ENCODE peak calls at places on chromosomes 11 and 22, in four cellular contexts. One of them, this sample, is unnamed.

GRCh38 chr11:66841861-66842260 is 1.4 kb upstream of the RCE1 start:
- DNase-seq in stomach: no peak
- DNase-seq in body of pancreas: no peak
- DNase-seq in fibroblast of mammary gland: no peak
- DNase-seq in this sample: no peak

GRCh38 chr11:64593156-64594105 is 2.4 kb downstream of the SLC22A12 start:
- DNase-seq in fibroblast of mammary gland: no peak
- DNase-seq in body of pancreas: no peak
- DNase-seq in stomach: no peak
- DNase-seq in this sample: no peak

GRCh38 chr11:34510673-34511072 is 2.9 kb downstream of the ELF5 start:
- DNase-seq in fibroblast of mammary gland: no peak
- DNase-seq in body of pancreas: no peak
- DNase-seq in stomach: no peak
- DNase-seq in this sample: no peak

GRCh38 chr11:8683115-8683807 is 669 bp downstream of the RPL27A start:
- DNase-seq in body of pancreas: no peak
- DNase-seq in fibroblast of mammary gland: no peak
- DNase-seq in stomach: no peak
- DNase-seq in this sample: peak; percentile 27

GRCh38 chr11:35466058-35466457 is 46.7 kb upstream of the SLC1A2 start:
- DNase-seq in fibroblast of mammary gland: no peak
- DNase-seq in stomach: no peak
- DNase-seq in body of pancreas: no peak
- DNase-seq in this sample: no peak

GRCh38 chr22:44737414-44738346 is 14.7 kb upstream of the ARHGAP8 start:
- DNase-seq in fibroblast of mammary gland: no peak
- DNase-seq in body of pancreas: no peak
- DNase-seq in stomach: no peak
- DNase-seq in this sample: no peak

GRCh38 chr11:121466063-121466794 is 13.5 kb upstream of the SORL1-AS1 start:
- DNase-seq in fibroblast of mammary gland: peak; percentile 94
- DNase-seq in body of pancreas: peak; percentile 92
- DNase-seq in stomach: peak; percentile 92
- DNase-seq in this sample: peak; percentile 91

GRCh38 chr11:132332521-132332920 is 962.1 kb downstream of the NTM start:
- DNase-seq in body of pancreas: no peak
- DNase-seq in stomach: no peak
- DNase-seq in fibroblast of mammary gland: no peak
- DNase-seq in this sample: no peak

GRCh38 chr11:108697872-108698473 is 33.1 kb downstream of the DDX10 start:
- DNase-seq in body of pancreas: peak; percentile 50
- DNase-seq in fibroblast of mammary gland: peak; percentile 84
- DNase-seq in stomach: peak; percentile 44
- DNase-seq in this sample: peak; percentile 34

GRCh38 chr11:122187373-122188165 is 71.6 kb upstream of the BLID start:
- DNase-seq in body of pancreas: no peak
- DNase-seq in stomach: no peak
- DNase-seq in fibroblast of mammary gland: peak; percentile 44
- DNase-seq in this sample: no peak

GRCh38 chr11:66371627-66372415 is at the start of gene SLC29A2:
- DNase-seq in fibroblast of mammary gland: no peak
- DNase-seq in stomach: peak; percentile 88
- DNase-seq in body of pancreas: peak; percentile 87
- DNase-seq in this sample: peak; percentile 98

GRCh38 chr22:35930933-35931332 is 97.7 kb downstream of the RBFOX2 start:
- DNase-seq in fibroblast of mammary gland: peak; percentile 86
- DNase-seq in stomach: no peak
- DNase-seq in body of pancreas: peak; percentile 36
- DNase-seq in this sample: peak; percentile 28

GRCh38 chr22:41922940-41923594 is 3.5 kb downstream of the TNFRSF13C start:
- DNase-seq in stomach: no peak
- DNase-seq in body of pancreas: no peak
- DNase-seq in fibroblast of mammary gland: no peak
- DNase-seq in this sample: no peak

DNA sequence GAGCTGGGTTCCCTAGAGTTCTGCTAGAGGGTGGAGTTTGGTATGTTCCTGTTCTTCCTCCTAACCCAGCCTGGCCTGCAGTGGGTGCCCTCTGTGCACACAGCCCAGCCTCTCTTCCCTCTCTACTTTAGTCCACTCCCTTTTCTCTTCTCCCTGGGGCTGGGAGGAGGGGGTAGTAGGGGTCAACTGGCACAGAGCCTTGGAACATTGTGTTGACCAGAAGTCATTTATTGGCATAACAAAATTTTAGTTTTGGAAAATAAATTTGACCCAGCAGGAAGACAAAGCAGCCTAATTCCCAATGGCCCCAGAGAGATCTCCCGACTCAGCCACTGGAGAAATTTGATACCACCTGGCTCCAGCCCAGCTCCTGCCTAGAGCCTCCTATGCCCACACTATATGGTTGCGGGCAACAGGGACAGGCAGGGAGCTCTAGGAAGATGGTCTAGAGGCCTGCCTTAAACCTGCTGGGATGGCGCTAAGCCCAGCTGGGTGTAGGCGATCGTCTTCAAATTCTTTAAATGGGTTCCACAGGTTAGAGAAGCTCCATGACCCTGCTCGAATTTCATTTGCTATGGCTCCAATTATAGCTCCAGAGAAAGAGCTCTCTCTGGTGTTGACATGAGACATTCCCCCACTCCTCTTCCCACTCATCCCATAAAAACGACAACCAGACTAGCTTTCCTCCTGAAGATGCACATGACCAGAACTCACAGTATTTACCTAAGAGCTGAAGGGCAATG is 9.9 kb downstream of the PCSK7 start:
- DNase-seq in stomach: peak; percentile 60
- DNase-seq in fibroblast of mammary gland: peak; percentile 83
- DNase-seq in body of pancreas: peak; percentile 61
- DNase-seq in this sample: no peak
- TF ChIP-seq CTCF in stomach: no peak
- TF ChIP-seq CTCF in fibroblast of mammary gland: no peak
- TF ChIP-seq CTCF in body of pancreas: no peak
- TF ChIP-seq CTCF in this sample: no peak

DNA sequence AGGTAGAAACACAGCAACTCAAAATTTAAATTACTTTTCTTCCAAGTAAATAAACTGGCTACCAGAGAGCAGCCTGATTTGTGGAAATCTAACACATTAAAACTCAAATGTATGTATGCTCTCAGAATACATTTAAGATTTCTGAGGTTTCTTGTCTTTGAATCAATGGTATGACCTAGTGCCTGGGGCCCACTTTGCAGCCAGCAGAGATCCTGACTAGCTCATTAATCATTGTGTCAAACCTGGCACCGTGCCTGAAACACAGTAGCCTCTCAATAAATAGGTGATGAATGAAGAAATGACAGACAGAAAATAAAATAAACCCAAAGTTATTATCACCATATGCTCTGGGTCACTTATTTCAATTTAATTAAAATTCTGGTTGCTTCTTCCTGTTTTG is 176.2 kb upstream of the FAT3 start:
- DNase-seq in body of pancreas: peak; percentile 11
- DNase-seq in fibroblast of mammary gland: no peak
- DNase-seq in stomach: no peak
- DNase-seq in this sample: peak; percentile 48
- TF ChIP-seq CTCF in body of pancreas: no peak
- TF ChIP-seq CTCF in fibroblast of mammary gland: no peak
- TF ChIP-seq CTCF in stomach: no peak
- TF ChIP-seq CTCF in this sample: no peak

GRCh38 chr11:12288934-12289666 is 88.3 kb upstream of the PARVA start:
- DNase-seq in body of pancreas: no peak
- DNase-seq in stomach: no peak
- DNase-seq in fibroblast of mammary gland: no peak
- DNase-seq in this sample: no peak
- TF ChIP-seq CTCF in body of pancreas: no peak
- TF ChIP-seq CTCF in stomach: no peak
- TF ChIP-seq CTCF in fibroblast of mammary gland: no peak
- TF ChIP-seq CTCF in this sample: no peak

GRCh38 chr11:47186076-47186936 is at the start of gene PACSIN3:
- DNase-seq in fibroblast of mammary gland: no peak
- DNase-seq in stomach: peak; percentile 69
- DNase-seq in body of pancreas: peak; percentile 72
- DNase-seq in this sample: peak; percentile 71
- TF ChIP-seq CTCF in fibroblast of mammary gland: no peak
- TF ChIP-seq CTCF in stomach: peak; percentile 8
- TF ChIP-seq CTCF in body of pancreas: peak; percentile 27
- TF ChIP-seq CTCF in this sample: no peak

GRCh38 chr22:37909756-37910155 is 3.7 kb downstream of the MICALL1 start:
- DNase-seq in body of pancreas: no peak
- DNase-seq in fibroblast of mammary gland: no peak
- DNase-seq in stomach: no peak
- DNase-seq in this sample: no peak

GRCh38 chr22:37906364-37907008 is 389 bp downstream of the MICALL1 start:
- DNase-seq in fibroblast of mammary gland: no peak
- DNase-seq in body of pancreas: no peak
- DNase-seq in stomach: no peak
- DNase-seq in this sample: peak; percentile 40

GRCh38 chr22:37904572-37905533 is 1.2 kb upstream of the MICALL1 start:
- DNase-seq in fibroblast of mammary gland: peak; percentile 100
- DNase-seq in stomach: peak; percentile 65
- DNase-seq in body of pancreas: peak; percentile 60
- DNase-seq in this sample: peak; percentile 53

GRCh38 chr22:37907036-37907954 is 1.2 kb downstream of the MICALL1 start:
- DNase-seq in stomach: no peak
- DNase-seq in body of pancreas: peak; percentile 31
- DNase-seq in fibroblast of mammary gland: peak; percentile 23
- DNase-seq in this sample: no peak

DNA sequence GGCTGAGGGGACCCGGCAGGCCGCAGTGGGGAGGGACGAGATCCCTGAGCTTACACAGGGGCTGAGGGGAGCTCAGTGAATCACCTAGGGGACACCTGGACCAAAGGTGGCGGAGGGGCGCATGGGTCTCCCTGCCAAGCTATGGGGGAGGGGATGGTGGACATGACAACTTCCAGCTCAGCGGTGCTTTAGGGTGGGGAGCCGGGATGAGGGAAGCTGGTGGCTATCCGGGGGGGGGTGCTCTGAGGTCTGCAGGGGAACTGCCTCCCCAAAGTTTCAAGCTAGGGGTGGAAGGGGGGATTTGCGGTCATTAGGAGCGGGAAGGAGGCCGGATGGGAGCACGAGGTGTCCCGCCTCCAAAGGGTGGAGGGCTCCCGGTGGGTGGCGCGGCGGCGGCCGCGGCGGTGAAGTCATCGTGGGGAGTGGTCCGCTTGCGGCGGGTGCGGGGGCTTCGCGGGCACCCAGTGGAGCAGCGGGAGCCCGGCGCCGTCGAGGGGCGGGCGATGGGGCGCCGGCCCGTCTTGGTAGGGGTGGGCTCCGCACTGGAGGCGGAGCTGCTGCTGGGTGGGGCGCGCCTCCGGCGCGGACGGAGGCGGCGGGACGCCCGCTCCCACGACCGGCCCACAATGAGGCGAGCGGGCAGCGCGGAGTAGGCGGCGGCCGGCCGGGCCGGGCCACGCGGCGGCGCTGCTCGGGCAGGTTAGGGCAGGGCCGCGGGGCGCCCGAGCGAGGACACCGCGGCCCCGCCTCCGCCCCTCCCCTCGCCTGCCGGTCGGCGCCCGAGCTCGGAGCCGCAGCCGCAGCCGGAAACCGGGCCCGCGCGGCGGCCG is at the start of gene MICALL1:
- DNase-seq in stomach: peak; percentile 87
- DNase-seq in body of pancreas: peak; percentile 85
- DNase-seq in fibroblast of mammary gland: peak; percentile 75
- DNase-seq in this sample: peak; percentile 90
- TF ChIP-seq CTCF in stomach: peak; percentile 55
- TF ChIP-seq CTCF in body of pancreas: no peak
- TF ChIP-seq CTCF in fibroblast of mammary gland: no peak
- TF ChIP-seq CTCF in this sample: no peak

DNA sequence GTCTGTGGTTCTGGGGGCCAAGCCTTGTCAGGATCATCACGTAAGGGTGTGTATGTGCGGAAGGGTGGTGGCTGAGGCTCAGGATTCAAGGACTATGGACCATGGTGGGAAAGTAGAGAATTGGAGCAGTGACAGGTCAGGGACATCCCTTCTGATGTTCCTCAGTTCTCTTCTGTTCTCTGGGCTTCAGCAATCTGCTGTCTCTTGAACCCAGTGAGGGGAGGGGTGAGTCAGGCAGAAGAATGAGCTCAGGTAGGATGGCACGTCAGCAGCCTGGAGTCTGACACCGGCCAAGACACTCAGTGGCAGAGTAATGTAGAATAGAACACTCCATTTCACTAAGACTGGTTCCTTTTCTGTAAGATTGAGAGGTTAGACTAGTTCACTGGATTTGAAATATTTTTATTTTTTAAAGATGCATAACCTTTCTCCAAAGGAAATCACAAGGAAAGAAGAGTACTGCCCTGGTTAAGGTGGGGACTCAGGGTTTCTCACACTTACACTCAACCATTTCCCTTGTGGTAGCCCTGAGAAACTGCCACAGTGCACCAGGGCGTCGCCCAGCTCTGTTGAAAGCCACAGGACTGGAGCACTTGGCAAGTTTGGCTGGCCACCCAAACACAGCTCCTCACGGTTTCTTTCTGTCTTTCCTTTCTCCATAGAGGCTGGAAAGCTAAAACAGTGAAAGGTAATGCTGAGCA is 23.2 kb upstream of the MICAL2 start:
- DNase-seq in body of pancreas: no peak
- DNase-seq in fibroblast of mammary gland: peak; percentile 85
- DNase-seq in stomach: no peak
- DNase-seq in this sample: peak; percentile 55
- TF ChIP-seq CTCF in body of pancreas: no peak
- TF ChIP-seq CTCF in fibroblast of mammary gland: peak; percentile 32
- TF ChIP-seq CTCF in stomach: no peak
- TF ChIP-seq CTCF in this sample: no peak

GRCh38 chr11:117984471-117984870 is 1.7 kb upstream of the IL10RA start:
- DNase-seq in body of pancreas: no peak
- DNase-seq in stomach: no peak
- DNase-seq in fibroblast of mammary gland: peak; percentile 21
- DNase-seq in this sample: no peak

GRCh38 chr11:117980280-117980679 is 5.9 kb upstream of the IL10RA start:
- DNase-seq in stomach: no peak
- DNase-seq in body of pancreas: no peak
- DNase-seq in fibroblast of mammary gland: no peak
- DNase-seq in this sample: no peak

GRCh38 chr11:117980716-117981115 is 5.5 kb upstream of the IL10RA start:
- DNase-seq in body of pancreas: no peak
- DNase-seq in fibroblast of mammary gland: no peak
- DNase-seq in stomach: no peak
- DNase-seq in this sample: no peak

GRCh38 chr11:117985953-117986887 is at the start of gene IL10RA:
- DNase-seq in fibroblast of mammary gland: peak; percentile 43
- DNase-seq in body of pancreas: peak; percentile 78
- DNase-seq in stomach: peak; percentile 84
- DNase-seq in this sample: peak; percentile 79

GRCh38 chr11:117983163-117983475 is 3.1 kb upstream of the IL10RA start:
- DNase-seq in fibroblast of mammary gland: no peak
- DNase-seq in stomach: no peak
- DNase-seq in body of pancreas: no peak
- DNase-seq in this sample: no peak
- TF ChIP-seq CTCF in fibroblast of mammary gland: no peak
- TF ChIP-seq CTCF in stomach: no peak
- TF ChIP-seq CTCF in body of pancreas: no peak
- TF ChIP-seq CTCF in this sample: no peak

GRCh38 chr22:22536916-22537315 is 16.8 kb upstream of the ZNF280A start:
- DNase-seq in body of pancreas: no peak
- DNase-seq in stomach: no peak
- DNase-seq in fibroblast of mammary gland: no peak
- DNase-seq in this sample: no peak
- TF ChIP-seq CTCF in body of pancreas: no peak
- TF ChIP-seq CTCF in stomach: no peak
- TF ChIP-seq CTCF in fibroblast of mammary gland: no peak
- TF ChIP-seq CTCF in this sample: no peak

GRCh38 chr22:31361743-31362142 is 15.6 kb upstream of the PATZ1 start:
- DNase-seq in body of pancreas: no peak
- DNase-seq in stomach: no peak
- DNase-seq in fibroblast of mammary gland: no peak
- DNase-seq in this sample: no peak
- TF ChIP-seq CTCF in body of pancreas: no peak
- TF ChIP-seq CTCF in stomach: no peak
- TF ChIP-seq CTCF in fibroblast of mammary gland: no peak
- TF ChIP-seq CTCF in this sample: no peak

GRCh38 chr11:68889948-68890446 is 13.6 kb downstream of the MRPL21 start:
- DNase-seq in fibroblast of mammary gland: peak; percentile 99
- DNase-seq in stomach: no peak
- DNase-seq in body of pancreas: peak; percentile 22
- DNase-seq in this sample: peak; percentile 12
- TF ChIP-seq CTCF in fibroblast of mammary gland: peak; percentile 81
- TF ChIP-seq CTCF in stomach: no peak
- TF ChIP-seq CTCF in body of pancreas: no peak
- TF ChIP-seq CTCF in this sample: no peak

This sample was measured in Calu3.